ENCODE peak calls at places on chromosomes 16 and 17, in ten cellular contexts. One of them, this sample, is unnamed.

GRCh38 chr17:65797809-65798208 is 236.4 kb upstream of the AXIN2 start:
- DNase-seq in cardiac muscle cell: peak
- DNase-seq in C1 segment of cervical spinal cord: no peak
- DNase-seq in skeletal muscle cell: no peak
- DNase-seq in ovary: no peak
- DNase-seq in GM23248: peak
- DNase-seq in amniotic stem cell: no peak
- DNase-seq in Peyer's patch: no peak
- DNase-seq in cardiac septum: no peak
- DNase-seq in A549: peak
- DNase-seq in this sample: no peak

GRCh38 chr16:4960579-4960978 is 2.4 kb downstream of the SEC14L5 start:
- DNase-seq in ovary: no peak
- DNase-seq in C1 segment of cervical spinal cord: no peak
- DNase-seq in A549: no peak
- DNase-seq in amniotic stem cell: no peak
- DNase-seq in Peyer's patch: no peak
- DNase-seq in cardiac septum: no peak
- DNase-seq in GM23248: no peak
- DNase-seq in skeletal muscle cell: no peak
- DNase-seq in cardiac muscle cell: no peak
- DNase-seq in this sample: no peak

GRCh38 chr16:81181013-81181720 is 57.3 kb upstream of the BCO1 start:
- DNase-seq in cardiac muscle cell: peak
- DNase-seq in ovary: peak
- DNase-seq in amniotic stem cell: peak
- DNase-seq in Peyer's patch: no peak
- DNase-seq in skeletal muscle cell: peak
- DNase-seq in A549: peak
- DNase-seq in C1 segment of cervical spinal cord: no peak
- DNase-seq in cardiac septum: peak
- DNase-seq in GM23248: peak
- DNase-seq in this sample: no peak

GRCh38 chr17:31266042-31266441 is 31.0 kb downstream of the OMG start:
- DNase-seq in cardiac muscle cell: no peak
- DNase-seq in amniotic stem cell: no peak
- DNase-seq in skeletal muscle cell: no peak
- DNase-seq in cardiac septum: no peak
- DNase-seq in A549: peak
- DNase-seq in C1 segment of cervical spinal cord: no peak
- DNase-seq in Peyer's patch: no peak
- DNase-seq in ovary: no peak
- DNase-seq in GM23248: no peak
- DNase-seq in this sample: no peak

GRCh38 chr16:24986512-24987303 is 28.5 kb downstream of the ARHGAP17 start:
- DNase-seq in amniotic stem cell: peak
- DNase-seq in cardiac septum: peak
- DNase-seq in A549: peak
- DNase-seq in C1 segment of cervical spinal cord: no peak
- DNase-seq in GM23248: peak
- DNase-seq in Peyer's patch: no peak
- DNase-seq in skeletal muscle cell: peak
- DNase-seq in cardiac muscle cell: peak
- DNase-seq in ovary: no peak
- DNase-seq in this sample: peak

GRCh38 chr17:38735161-38735997 is 5.2 kb downstream of the CISD3 start:
- DNase-seq in amniotic stem cell: peak
- DNase-seq in cardiac muscle cell: peak
- DNase-seq in cardiac septum: peak
- DNase-seq in C1 segment of cervical spinal cord: no peak
- DNase-seq in GM23248: peak
- DNase-seq in skeletal muscle cell: no peak
- DNase-seq in A549: peak
- DNase-seq in ovary: peak
- DNase-seq in Peyer's patch: peak
- DNase-seq in this sample: peak

GRCh38 chr17:50428831-50429424 is 2.9 kb downstream of the ACSF2 start:
- DNase-seq in ovary: no peak
- DNase-seq in amniotic stem cell: no peak
- DNase-seq in cardiac septum: no peak
- DNase-seq in A549: no peak
- DNase-seq in Peyer's patch: peak
- DNase-seq in C1 segment of cervical spinal cord: no peak
- DNase-seq in cardiac muscle cell: no peak
- DNase-seq in GM23248: no peak
- DNase-seq in skeletal muscle cell: no peak
- DNase-seq in this sample: no peak

GRCh38 chr17:12530126-12530525 is 135.6 kb upstream of the MYOCD start:
- DNase-seq in cardiac septum: no peak
- DNase-seq in C1 segment of cervical spinal cord: no peak
- DNase-seq in cardiac muscle cell: no peak
- DNase-seq in ovary: no peak
- DNase-seq in GM23248: no peak
- DNase-seq in amniotic stem cell: no peak
- DNase-seq in Peyer's patch: no peak
- DNase-seq in skeletal muscle cell: no peak
- DNase-seq in A549: no peak
- DNase-seq in this sample: no peak

GRCh38 chr16:11572301-11572995 is 14.3 kb downstream of the LITAF start:
- DNase-seq in skeletal muscle cell: no peak
- DNase-seq in cardiac septum: peak
- DNase-seq in GM23248: no peak
- DNase-seq in cardiac muscle cell: no peak
- DNase-seq in amniotic stem cell: no peak
- DNase-seq in A549: no peak
- DNase-seq in C1 segment of cervical spinal cord: no peak
- DNase-seq in Peyer's patch: no peak
- DNase-seq in ovary: peak
- DNase-seq in this sample: peak

GRCh38 chr17:13204607-13205237 is 186.9 kb upstream of the ELAC2 start:
- DNase-seq in ovary: no peak
- DNase-seq in cardiac septum: no peak
- DNase-seq in Peyer's patch: no peak
- DNase-seq in GM23248: peak
- DNase-seq in C1 segment of cervical spinal cord: no peak
- DNase-seq in amniotic stem cell: no peak
- DNase-seq in cardiac muscle cell: no peak
- DNase-seq in A549: no peak
- DNase-seq in skeletal muscle cell: no peak
- DNase-seq in this sample: no peak

GRCh38 chr17:77125432-77125901 is 15.3 kb upstream of the SEC14L1 start:
- DNase-seq in cardiac septum: no peak
- DNase-seq in C1 segment of cervical spinal cord: no peak
- DNase-seq in Peyer's patch: no peak
- DNase-seq in skeletal muscle cell: peak
- DNase-seq in A549: peak
- DNase-seq in cardiac muscle cell: peak
- DNase-seq in ovary: no peak
- DNase-seq in GM23248: peak
- DNase-seq in amniotic stem cell: no peak
- DNase-seq in this sample: no peak

GRCh38 chr16:87790278-87791023 is 24.7 kb upstream of the KLHDC4 start:
- DNase-seq in C1 segment of cervical spinal cord: no peak
- DNase-seq in Peyer's patch: no peak
- DNase-seq in skeletal muscle cell: no peak
- DNase-seq in cardiac muscle cell: no peak
- DNase-seq in A549: peak
- DNase-seq in cardiac septum: no peak
- DNase-seq in amniotic stem cell: no peak
- DNase-seq in GM23248: no peak
- DNase-seq in ovary: peak
- DNase-seq in this sample: no peak

GRCh38 chr16:19127674-19128131 is 13.9 kb downstream of the ITPRIPL2 start:
- DNase-seq in cardiac muscle cell: no peak
- DNase-seq in GM23248: no peak
- DNase-seq in C1 segment of cervical spinal cord: no peak
- DNase-seq in amniotic stem cell: no peak
- DNase-seq in A549: no peak
- DNase-seq in Peyer's patch: no peak
- DNase-seq in ovary: no peak
- DNase-seq in skeletal muscle cell: no peak
- DNase-seq in cardiac septum: no peak
- DNase-seq in this sample: no peak

GRCh38 chr17:57862410-57862989 is 12.7 kb upstream of the MRPS23 start:
- DNase-seq in amniotic stem cell: no peak
- DNase-seq in GM23248: no peak
- DNase-seq in cardiac septum: no peak
- DNase-seq in skeletal muscle cell: no peak
- DNase-seq in Peyer's patch: no peak
- DNase-seq in cardiac muscle cell: no peak
- DNase-seq in C1 segment of cervical spinal cord: no peak
- DNase-seq in A549: no peak
- DNase-seq in ovary: peak
- DNase-seq in this sample: no peak

GRCh38 chr16:52405441-52405840 is 141.5 kb downstream of the TOX3 start:
- DNase-seq in Peyer's patch: no peak
- DNase-seq in cardiac septum: no peak
- DNase-seq in cardiac muscle cell: no peak
- DNase-seq in ovary: no peak
- DNase-seq in GM23248: no peak
- DNase-seq in skeletal muscle cell: no peak
- DNase-seq in amniotic stem cell: no peak
- DNase-seq in A549: no peak
- DNase-seq in C1 segment of cervical spinal cord: no peak
- DNase-seq in this sample: no peak

GRCh38 chr17:65231662-65232335 is 94.6 kb downstream of the RGS9 start:
- DNase-seq in C1 segment of cervical spinal cord: no peak
- DNase-seq in skeletal muscle cell: peak
- DNase-seq in cardiac septum: no peak
- DNase-seq in GM23248: peak
- DNase-seq in Peyer's patch: peak
- DNase-seq in amniotic stem cell: peak
- DNase-seq in cardiac muscle cell: peak
- DNase-seq in ovary: no peak
- DNase-seq in A549: peak
- DNase-seq in this sample: peak

GRCh38 chr16:87791295-87792204 is 25.8 kb upstream of the KLHDC4 start:
- DNase-seq in Peyer's patch: no peak
- DNase-seq in amniotic stem cell: no peak
- DNase-seq in GM23248: no peak
- DNase-seq in cardiac muscle cell: no peak
- DNase-seq in skeletal muscle cell: no peak
- DNase-seq in A549: no peak
- DNase-seq in C1 segment of cervical spinal cord: peak
- DNase-seq in cardiac septum: no peak
- DNase-seq in ovary: no peak
- DNase-seq in this sample: peak

GRCh38 chr17:55641559-55642160 is 81.0 kb downstream of the TMEM100 start:
- DNase-seq in ovary: peak
- DNase-seq in cardiac muscle cell: peak
- DNase-seq in GM23248: peak
- DNase-seq in A549: peak
- DNase-seq in amniotic stem cell: no peak
- DNase-seq in skeletal muscle cell: peak
- DNase-seq in cardiac septum: peak
- DNase-seq in C1 segment of cervical spinal cord: no peak
- DNase-seq in Peyer's patch: no peak
- DNase-seq in this sample: peak

This sample was measured in head of caudate nucleus.